ENCODE peak calls at places on chromosomes 11 and 22, in ten cellular contexts. U is ovary; M is activated T-cell treated with anti-CD3 and anti-CD28 coated beads, Interleukin-2, amount 50 U/mL, for 48 hours; C is effector memory CD8-positive, alpha-beta T cell; V is NCI-H1105; E is nephron progenitor cell; H is tibial nerve; J is A549; W is left kidney; B is lung. R is an unnamed sample.

GRCh38 chr11:19903620-19904069 is 191.0 kb downstream of the NAV2 start:
- DNase-seq in U (peak), M (peak), C (peak), V (peak), E (peak), H (peak), J (peak), W (peak), B (peak), R (peak)

GRCh38 chr22:32476286-32476685 is 1.7 kb downstream of the FBXO7 start:
- DNase-seq in U (no peak), M (no peak), C (no peak), V (no peak), E (no peak), H (no peak), J (no peak), W (peak), B (no peak), R (no peak)

GRCh38 chr11:130979386-130979972 is 63.2 kb upstream of the SNX19 start:
- DNase-seq in U (no peak), M (no peak), C (no peak), V (peak), E (no peak), H (no peak), J (peak), W (peak), B (no peak), R (no peak)

GRCh38 chr22:46614070-46614931 is 5.9 kb upstream of the GRAMD4 start:
- DNase-seq in U (no peak), M (peak), C (peak), V (no peak), E (no peak), H (no peak), J (no peak), W (no peak), B (no peak), R (peak)

GRCh38 chr11:73397468-73398131 is 21.4 kb downstream of the RELT start:
- DNase-seq in U (no peak), M (no peak), C (no peak), V (no peak), E (no peak), H (peak), J (no peak), W (no peak), B (no peak), R (no peak)

GRCh38 chr22:26579331-26579886 is 10.5 kb downstream of the TPST2 start:
- DNase-seq in U (no peak), M (peak), C (peak), V (no peak), E (no peak), H (no peak), J (no peak), W (no peak), B (no peak), R (peak)

GRCh38 chr11:17314232-17314547 is 37.4 kb upstream of the NCR3LG1 start:
- DNase-seq in U (no peak), M (no peak), C (no peak), V (no peak), E (no peak), H (no peak), J (no peak), W (peak), B (no peak), R (no peak)

GRCh38 chr22:31079095-31079642 is 1.9 kb upstream of the SMTN start:
- DNase-seq in U (peak), M (no peak), C (no peak), V (no peak), E (no peak), H (no peak), J (no peak), W (peak), B (no peak), R (no peak)

GRCh38 chr11:66617148-66617814 is 851 bp downstream of the RBM14 start:
- DNase-seq in U (no peak), M (no peak), C (no peak), V (no peak), E (no peak), H (peak), J (no peak), W (no peak), B (no peak), R (no peak)

GRCh38 chr11:73950869-73951710 is at the start of gene DNAJB13:
- DNase-seq in U (no peak), M (peak), C (no peak), V (peak), E (peak), H (no peak), J (peak), W (peak), B (peak), R (no peak)

GRCh38 chr11:66340596-66341501 is 4.1 kb downstream of the BRMS1 start:
- DNase-seq in U (no peak), M (no peak), C (no peak), V (no peak), E (no peak), H (no peak), J (no peak), W (no peak), B (no peak), R (no peak)

GRCh38 chr11:59283825-59284772 is 71.4 kb upstream of the MPEG1 start:
- DNase-seq in U (no peak), M (peak), C (peak), V (peak), E (peak), H (peak), J (peak), W (peak), B (peak), R (peak)

GRCh38 chr11:70405679-70406395 is 7.5 kb downstream of the CTTN start:
- DNase-seq in U (no peak), M (no peak), C (no peak), V (no peak), E (no peak), H (no peak), J (no peak), W (no peak), B (no peak), R (no peak)

R was measured in activated naive CD8-positive, alpha-beta T cell treated with anti-CD3 and anti-CD28 coated beads for 36 hours.